ENCODE peak calls at places on chromosomes 1 and 21, in ten cellular contexts. W, N, F, S, D, Z, J, Y, O and T are unnamed samples.

GRCh38 chr21:44461438-44462089 is 6.3 kb downstream of the LRRC3 start:
- DNase-seq in F (peak; percentile 12), N (no peak), Y (no peak), D (no peak), Z (no peak), W (no peak), S (no peak), O (no peak), J (no peak), T (no peak)

GRCh38 chr1:197911857-197912696 is 5.1 kb upstream of the LHX9 start:
- DNase-seq in Y (no peak), W (no peak), N (peak; percentile 9), O (no peak), S (no peak), F (no peak), J (no peak), Z (no peak), D (no peak), T (no peak)

GRCh38 chr1:232627645-232628334 is 2.1 kb downstream of the SIPA1L2 start:
- DNase-seq in N (peak; percentile 54), O (peak; percentile 52), W (no peak), F (peak; percentile 34), Z (no peak), Y (no peak), S (no peak), J (peak; percentile 25), D (no peak), T (no peak)

GRCh38 chr1:15883326-15883725 is 35.8 kb downstream of the SPEN start:
- DNase-seq in F (peak; percentile 25), N (no peak), Y (no peak), Z (no peak), D (no peak), W (no peak), J (no peak), O (no peak), S (no peak), T (no peak)

GRCh38 chr1:9009438-9010366 is 16.5 kb downstream of the SLC2A7 start:
- DNase-seq in O (no peak), J (peak; percentile 43), F (peak; percentile 12), S (no peak), W (peak; percentile 41), Y (peak; percentile 37), N (peak; percentile 8), D (no peak), Z (no peak), T (no peak)

GRCh38 chr1:96722161-96722908 is 751 bp downstream of the PTBP2 start:
- DNase-seq in Z (no peak), S (peak; percentile 11), F (peak; percentile 81), O (peak; percentile 70), W (peak; percentile 68), J (peak; percentile 74), Y (peak; percentile 49), D (peak; percentile 65), N (peak; percentile 63), T (peak; percentile 43)

GRCh38 chr21:33642896-33643657 is 776 bp downstream of the ITSN1 start:
- DNase-seq in S (no peak), W (peak; percentile 46), Z (no peak), D (peak; percentile 43), F (peak; percentile 31), Y (no peak), J (no peak), O (peak; percentile 49), N (peak; percentile 53), T (no peak)

GRCh38 chr1:161498646-161499045 is 6.6 kb upstream of the FCGR2A start:
- DNase-seq in O (no peak), W (no peak), D (no peak), S (no peak), J (no peak), Y (no peak), N (no peak), F (no peak), Z (no peak), T (no peak)

GRCh38 chr1:12601690-12602632 is 16.0 kb downstream of the DHRS3 start:
- DNase-seq in J (no peak), O (peak; percentile 32), Z (no peak), S (no peak), D (no peak), Y (peak; percentile 93), W (no peak), F (peak; percentile 95), N (peak; percentile 97), T (no peak)

GRCh38 chr1:113109908-113110554 is 37.0 kb downstream of the LRIG2 start:
- DNase-seq in S (peak; percentile 93), W (no peak), Z (peak; percentile 78), O (no peak), N (peak; percentile 98), Y (peak; percentile 96), J (peak; percentile 98), F (peak; percentile 94), D (peak; percentile 19), T (no peak)

GRCh38 chr1:167705250-167705649 is 16.5 kb upstream of the MPZL1 start:
- DNase-seq in J (no peak), F (no peak), Z (no peak), S (no peak), D (no peak), W (no peak), O (no peak), N (no peak), Y (no peak), T (no peak)

GRCh38 chr1:31238612-31238985 is 1.1 kb downstream of the NKAIN1 start:
- DNase-seq in D (no peak), F (no peak), J (no peak), Z (no peak), S (no peak), W (no peak), Y (no peak), O (no peak), N (no peak), T (no peak)

GRCh38 chr1:31243451-31244286 is 4.0 kb upstream of the NKAIN1 start:
- DNase-seq in Z (no peak), D (no peak), N (no peak), J (peak; percentile 34), Y (no peak), O (no peak), W (no peak), F (peak; percentile 13), S (no peak), T (no peak)

GRCh38 chr1:31238986-31239613 is 587 bp downstream of the NKAIN1 start:
- DNase-seq in W (no peak), N (no peak), Y (no peak), S (no peak), D (peak; percentile 16), F (peak; percentile 7), J (no peak), Z (no peak), O (peak; percentile 27), T (no peak)

GRCh38 chr1:31241321-31241720 is 1.6 kb upstream of the NKAIN1 start:
- DNase-seq in W (no peak), O (no peak), F (no peak), N (no peak), Y (no peak), D (no peak), Z (no peak), S (no peak), J (no peak), T (no peak)

GRCh38 chr1:31239653-31240241 is at the start of gene NKAIN1:
- DNase-seq in Y (no peak), W (no peak), Z (no peak), O (no peak), J (peak; percentile 33), D (peak; percentile 27), S (no peak), N (peak; percentile 11), F (peak; percentile 28), T (no peak)
- H3K4me3 ChIP-seq in Y (peak within 1 kb of the TSS; percentile 39), W (peak within 1 kb of the TSS; percentile 45), Z (peak within 1 kb of the TSS; percentile 41), O (peak within 1 kb of the TSS; percentile 3), J (peak within 1 kb of the TSS; percentile 27), D (peak within 1 kb of the TSS; percentile 67), S (peak within 1 kb of the TSS; percentile 35), N (peak within 1 kb of the TSS; percentile 42), F (peak within 1 kb of the TSS; percentile 20), T (peak within 1 kb of the TSS; percentile 43)

DNA sequence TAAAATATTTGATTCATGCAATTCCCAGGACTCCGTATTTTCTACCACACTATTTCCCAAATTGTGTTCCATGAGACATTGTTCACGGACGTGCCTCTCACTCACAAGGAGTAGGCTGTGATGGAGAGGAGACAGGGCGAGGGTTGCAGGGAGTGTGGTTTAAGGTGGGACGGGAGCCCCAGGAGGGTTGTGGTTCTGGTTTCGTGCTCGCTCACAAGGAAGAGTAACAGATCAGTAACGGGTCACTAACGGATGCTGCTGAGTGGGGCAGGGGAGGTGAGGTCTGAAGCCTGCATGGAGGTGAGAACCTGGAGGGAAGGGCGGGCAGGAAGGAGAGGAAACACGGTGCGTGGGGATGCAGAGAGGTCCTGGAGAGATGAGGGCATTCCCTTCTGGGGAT is 28.8 kb downstream of the TFF3 start:
- DNase-seq in D (no peak), N (no peak), Y (no peak), Z (no peak), O (no peak), J (no peak), F (no peak), W (no peak), S (no peak), T (no peak)
- H3K4me3 ChIP-seq in D (no peak overlapping the region), N (no peak overlapping the region), Y (no peak overlapping the region), Z (no peak overlapping the region), O (no peak overlapping the region), J (no peak overlapping the region), F (no peak overlapping the region), W (no peak overlapping the region), S (no peak overlapping the region), T (no peak overlapping the region)

GRCh38 chr1:154500533-154500932 is 1.5 kb upstream of the TDRD10 start:
- DNase-seq in S (no peak), O (no peak), Y (no peak), F (no peak), W (no peak), N (no peak), Z (no peak), J (no peak), D (no peak), T (no peak)
- H3K4me3 ChIP-seq in S (no peak overlapping the region), O (peak overlapping the region; percentile 39), Y (no peak overlapping the region), F (no peak overlapping the region), W (peak overlapping the region; percentile 61), N (no peak overlapping the region), Z (no peak overlapping the region), J (no peak overlapping the region), D (peak overlapping the region; percentile 67), T (peak overlapping the region; percentile 68)

GRCh38 chr1:207454046-207454964 is at the start of gene CR2:
- DNase-seq in O (peak; percentile 40), Z (no peak), N (no peak), S (no peak), D (peak; percentile 19), F (no peak), W (peak; percentile 18), J (no peak), Y (no peak), T (no peak)

GRCh38 chr1:207453710-207454045 is 450 bp upstream of the CR2 start:
- DNase-seq in Z (no peak), N (no peak), D (no peak), O (no peak), F (no peak), Y (no peak), W (no peak), J (no peak), S (no peak), T (no peak)

GRCh38 chr1:207459008-207459407 is 4.9 kb downstream of the CR2 start:
- DNase-seq in N (no peak), D (no peak), W (no peak), O (no peak), S (no peak), J (no peak), F (no peak), Z (no peak), Y (no peak), T (no peak)

GRCh38 chr1:207458409-207458808 is 4.3 kb downstream of the CR2 start:
- DNase-seq in Y (no peak), Z (no peak), D (no peak), N (no peak), S (no peak), J (no peak), O (no peak), F (no peak), W (no peak), T (no peak)

GRCh38 chr1:207455183-207455754 is 1.1 kb downstream of the CR2 start:
- DNase-seq in Y (no peak), Z (no peak), F (no peak), S (no peak), D (no peak), N (no peak), J (no peak), O (no peak), W (no peak), T (no peak)
- H3K4me3 ChIP-seq in Y (no peak overlapping the region), Z (no peak overlapping the region), F (no peak overlapping the region), S (no peak overlapping the region), D (peak overlapping the region; percentile 61), N (no peak overlapping the region), J (no peak overlapping the region), O (peak overlapping the region; percentile 54), W (peak overlapping the region; percentile 42), T (no peak overlapping the region)